ENCODE peak calls at places on chromosome 12, in five cellular contexts. J is mucosa of descending colon, W is psoas muscle, F is suprapubic skin, Z is lower leg skin. K is an unnamed sample.
A peak's percentile ranks its signal among the peaks of the same experiment; 100 is the strongest.

GRCh38 chr12:119005085-119005484 is 23.7 kb downstream of the SRRM4 start:
- DNase-seq in J (no peak), W (no peak), F (no peak), Z (no peak), K (no peak)

GRCh38 chr12:110270125-110270962 is 10.7 kb upstream of the ATP2A2 start:
- DNase-seq in J (no peak), W (peak; percentile 86), F (no peak), Z (no peak), K (no peak)

GRCh38 chr12:6635856-6636521 is at the start of gene LPAR5:
- DNase-seq in J (peak; percentile 93), W (peak; percentile 60), F (peak; percentile 81), Z (peak; percentile 75), K (no peak)

GRCh38 chr12:13573698-13574321 is 377.3 kb downstream of the EMP1 start:
- DNase-seq in J (no peak), W (no peak), F (no peak), Z (no peak), K (no peak)

GRCh38 chr12:88393017-88393767 is 187.1 kb downstream of the KITLG start:
- DNase-seq in J (no peak), W (no peak), F (no peak), Z (no peak), K (no peak)

GRCh38 chr12:110565919-110566871 is 16.9 kb downstream of the PPTC7 start:
- DNase-seq in J (no peak), W (no peak), F (no peak), Z (no peak), K (no peak)

GRCh38 chr12:46610754-46611153 is 215.0 kb downstream of the SLC38A4 start:
- DNase-seq in J (no peak), W (no peak), F (no peak), Z (no peak), K (no peak)

GRCh38 chr12:117188961-117189724 is 1.1 kb downstream of the FBXO21 start:
- DNase-seq in J (peak; percentile 25), W (no peak), F (no peak), Z (no peak), K (peak; percentile 41)

GRCh38 chr12:56143870-56144269 is 8.5 kb upstream of the MYL6B start:
- DNase-seq in J (peak; percentile 63), W (no peak), F (no peak), Z (no peak), K (no peak)

GRCh38 chr12:13220848-13221247 is 24.3 kb downstream of the EMP1 start:
- DNase-seq in J (no peak), W (no peak), F (no peak), Z (no peak), K (no peak)

GRCh38 chr12:26017484-26018211 is 59.2 kb downstream of the RASSF8 start:
- DNase-seq in J (no peak), W (peak; percentile 32), F (no peak), Z (no peak), K (no peak)

GRCh38 chr12:46367351-46368029 is 5.1 kb downstream of the SLC38A2 start:
- DNase-seq in J (no peak), W (no peak), F (no peak), Z (no peak), K (no peak)

GRCh38 chr12:121754836-121755235 is 38.7 kb downstream of the RHOF start:
- DNase-seq in J (no peak), W (no peak), F (no peak), Z (no peak), K (no peak)

GRCh38 chr12:50690923-50691322 is 73.0 kb upstream of the ATF1 start:
- DNase-seq in J (no peak), W (no peak), F (no peak), Z (no peak), K (no peak)

GRCh38 chr12:50689437-50689836 is 74.5 kb upstream of the ATF1 start:
- DNase-seq in J (no peak), W (no peak), F (no peak), Z (no peak), K (no peak)

GRCh38 chr12:50686976-50687375 is 76.9 kb upstream of the ATF1 start:
- DNase-seq in J (no peak), W (no peak), F (no peak), Z (no peak), K (no peak)

GRCh38 chr12:50685641-50686040 is 78.3 kb upstream of the ATF1 start:
- DNase-seq in J (no peak), W (no peak), F (no peak), Z (no peak), K (no peak)

GRCh38 chr12:50686406-50686805 is 77.5 kb upstream of the ATF1 start:
- DNase-seq in J (no peak), W (no peak), F (no peak), Z (no peak), K (no peak)
- TF ChIP-seq CTCF in J (no peak), W (no peak), F (no peak), Z (no peak), K (no peak)

DNA sequence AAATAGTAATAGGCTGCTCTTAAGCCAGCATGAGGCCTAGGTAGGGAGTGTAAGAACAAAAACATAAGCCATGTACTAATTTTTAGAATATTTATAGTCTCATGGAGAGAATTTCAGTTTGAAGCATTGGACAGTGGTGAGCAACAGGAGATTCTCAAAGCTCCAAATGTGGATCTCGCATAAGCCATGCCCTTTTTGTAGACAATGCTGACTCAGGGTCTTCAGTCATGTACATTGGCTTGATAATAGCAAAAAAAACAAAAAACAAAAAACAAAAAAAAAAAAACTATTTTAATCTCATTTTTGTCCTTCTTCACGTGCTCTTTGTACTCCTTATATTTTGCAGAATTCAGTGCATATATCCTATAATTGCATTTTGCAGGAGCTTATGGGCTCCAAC is 402.9 kb downstream of the TMTC2 start:
- DNase-seq in J (no peak), W (no peak), F (no peak), Z (no peak), K (no peak)
- TF ChIP-seq CTCF in J (no peak), W (no peak), F (no peak), Z (no peak), K (no peak)

DNA sequence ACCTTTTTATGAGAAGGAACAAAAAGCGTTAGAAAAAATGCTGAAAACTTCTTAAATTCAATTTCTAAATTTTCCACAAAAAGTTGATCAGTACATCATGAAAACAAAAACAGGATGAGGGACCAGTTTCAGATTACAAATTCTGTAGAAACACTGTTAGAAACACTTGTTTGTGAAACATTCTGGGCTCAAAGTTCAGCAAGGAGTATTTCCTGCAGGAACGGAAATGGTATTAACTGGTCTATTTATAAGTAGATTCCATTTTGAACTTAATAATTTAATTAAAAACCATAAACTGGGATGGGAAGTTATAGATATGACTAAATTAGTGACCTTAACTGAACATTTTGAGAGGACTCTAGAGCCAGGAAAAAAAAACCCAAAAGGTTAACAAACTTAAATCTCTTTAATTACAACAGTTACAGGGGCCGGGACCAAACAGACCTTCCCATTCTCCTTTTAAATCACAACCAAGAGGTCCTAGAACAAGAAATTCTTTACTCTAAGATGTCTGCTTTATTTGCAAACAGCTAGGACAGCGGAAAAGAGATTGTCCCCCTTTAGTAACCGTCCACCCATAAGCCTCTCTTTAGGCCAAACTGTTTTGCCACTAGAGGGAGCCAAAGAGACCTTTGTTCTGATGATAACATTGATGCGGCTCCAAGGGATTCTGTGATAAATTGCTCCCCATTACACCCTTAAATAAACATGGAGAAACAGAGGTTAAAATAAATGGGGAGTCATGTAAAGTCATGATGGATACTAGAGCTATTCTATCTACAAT is 69.0 kb upstream of the RERGL start:
- DNase-seq in J (no peak), W (no peak), F (no peak), Z (no peak), K (no peak)
- TF ChIP-seq CTCF in J (peak; percentile 16), W (peak; percentile 22), F (no peak), Z (no peak), K (peak; percentile 70)

DNA sequence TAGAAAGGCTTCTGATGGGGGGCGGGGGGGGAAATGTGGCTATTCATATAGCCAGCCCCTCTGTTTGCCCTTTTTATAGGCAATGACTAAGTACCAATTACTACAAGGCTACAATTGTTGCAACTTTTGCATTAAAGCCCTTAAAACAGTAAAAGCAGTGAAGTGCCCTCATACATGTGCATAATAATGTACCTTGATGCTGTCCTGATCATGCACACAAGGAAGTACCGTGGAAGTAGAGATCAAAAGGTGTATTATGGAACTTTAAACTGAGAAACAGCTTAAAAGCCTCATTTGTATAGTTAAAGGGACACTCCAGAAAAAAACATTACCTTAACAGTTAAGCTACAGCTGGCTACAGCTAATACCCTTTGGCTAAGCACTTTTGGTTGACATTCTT is 111.8 kb downstream of the PLEKHG7 start:
- DNase-seq in J (no peak), W (no peak), F (no peak), Z (no peak), K (no peak)
- TF ChIP-seq CTCF in J (no peak), W (no peak), F (no peak), Z (no peak), K (no peak)